ENCODE peak calls at places on chromosomes 12 and 14, in four cellular contexts. P, X, K and O are unnamed samples.

GRCh38 chr14:90547968-90548367 is 151.1 kb downstream of the CALM1 start:
- DNase-seq in P (no peak), X (no peak), K (no peak), O (no peak)

GRCh38 chr12:19212245-19212644 is 82.7 kb downstream of the PLEKHA5 start:
- DNase-seq in P (no peak), X (no peak), K (no peak), O (no peak)

GRCh38 chr12:34342048-34342447 is 319.8 kb downstream of the ALG10 start:
- DNase-seq in P (no peak), X (no peak), K (no peak), O (no peak)

GRCh38 chr14:21257395-21258193 is 11.6 kb downstream of the HNRNPC start:
- DNase-seq in P (no peak), X (no peak), K (no peak), O (no peak)

GRCh38 chr14:64337901-64338615 is 43.9 kb upstream of the ESR2 start:
- DNase-seq in P (peak; percentile 66), X (no peak), K (peak; percentile 47), O (no peak)

GRCh38 chr14:51846631-51847488 is 13.6 kb upstream of the GNG2 start:
- DNase-seq in P (peak; percentile 3), X (no peak), K (no peak), O (no peak)

GRCh38 chr12:92971869-92972524 is 42.9 kb upstream of the EEA1 start:
- DNase-seq in P (no peak), X (no peak), K (no peak), O (no peak)

GRCh38 chr14:65290830-65291229 is 121.7 kb upstream of the FUT8 start:
- DNase-seq in P (no peak), X (peak; percentile 93), K (peak; percentile 68), O (no peak)

GRCh38 chr14:30521899-30522736 is 36.8 kb upstream of the G2E3 start:
- DNase-seq in P (peak; percentile 49), X (peak; percentile 54), K (peak; percentile 57), O (peak; percentile 18)

GRCh38 chr12:15522574-15523187 is 200.4 kb downstream of the PTPRO start:
- DNase-seq in P (peak; percentile 9), X (peak; percentile 36), K (peak; percentile 38), O (no peak)

GRCh38 chr14:22982013-22982476 is 306 bp downstream of the AJUBA start:
- DNase-seq in P (no peak), X (no peak), K (no peak), O (no peak)

GRCh38 chr14:72907886-72908285 is 14.0 kb upstream of the DPF3 start:
- DNase-seq in P (peak; percentile 71), X (no peak), K (no peak), O (no peak)

GRCh38 chr12:10147714-10148403 is 17.9 kb upstream of the CLEC7A start:
- DNase-seq in P (no peak), X (no peak), K (no peak), O (no peak)

GRCh38 chr14:66359500-66359899 is 126.7 kb upstream of the CCDC196 start:
- DNase-seq in P (peak; percentile 24), X (peak; percentile 64), K (peak; percentile 53), O (no peak)

GRCh38 chr14:104752338-104752734 is 611 bp upstream of the SIVA1 start:
- DNase-seq in P (no peak), X (no peak), K (no peak), O (no peak)

DNA sequence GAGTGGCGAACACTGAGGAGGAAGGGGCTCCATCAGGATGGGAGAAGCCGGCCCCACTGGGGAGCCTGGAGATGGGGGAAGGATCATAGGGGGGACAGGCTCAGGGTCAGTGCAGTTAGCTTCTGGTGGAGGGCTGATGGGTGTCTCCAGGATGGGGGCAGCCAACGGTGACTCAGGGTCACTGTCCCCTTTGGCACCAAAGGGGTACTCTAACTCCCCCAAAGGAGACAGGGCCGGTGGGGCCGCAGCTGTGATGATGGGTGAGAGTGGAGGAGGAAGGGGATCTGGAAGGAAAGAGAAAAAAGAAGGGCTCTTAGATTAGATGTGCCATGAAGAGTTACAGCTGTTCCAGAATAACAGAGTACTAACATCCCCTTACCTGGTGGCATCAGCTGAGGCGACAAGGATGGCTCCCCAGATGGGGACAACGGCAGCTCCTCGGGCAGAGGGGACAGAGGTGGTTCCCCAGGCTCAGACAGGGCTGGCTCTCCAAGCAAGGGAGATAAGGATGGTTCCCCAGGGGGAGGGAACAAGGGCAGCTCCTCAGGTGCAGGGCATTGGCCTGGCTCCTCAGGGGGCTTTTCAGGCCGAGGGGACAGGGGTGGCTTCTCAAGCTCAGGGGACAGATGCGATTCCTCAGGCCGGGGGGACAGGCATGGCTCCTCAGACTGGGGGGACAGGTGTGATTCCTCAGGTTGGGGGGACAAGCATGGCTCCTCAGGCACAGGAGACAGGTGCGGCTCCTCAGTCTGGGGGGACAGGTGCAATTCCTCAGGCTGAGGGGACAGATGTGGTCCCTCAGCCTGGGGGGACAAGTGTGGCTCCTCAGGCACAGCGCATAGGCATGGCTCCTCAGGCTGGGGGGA is 9.9 kb downstream of the KMT2D start:
- DNase-seq in P (no peak), X (no peak), K (no peak), O (no peak)
- H3K36me3 ChIP-seq in P (peaks cover 100% of the 10 kb centered on the region), X (peaks cover 61% of the 10 kb centered on the region), K (peaks cover 98% of the 10 kb centered on the region), O (peaks cover 37% of the 10 kb centered on the region)

DNA sequence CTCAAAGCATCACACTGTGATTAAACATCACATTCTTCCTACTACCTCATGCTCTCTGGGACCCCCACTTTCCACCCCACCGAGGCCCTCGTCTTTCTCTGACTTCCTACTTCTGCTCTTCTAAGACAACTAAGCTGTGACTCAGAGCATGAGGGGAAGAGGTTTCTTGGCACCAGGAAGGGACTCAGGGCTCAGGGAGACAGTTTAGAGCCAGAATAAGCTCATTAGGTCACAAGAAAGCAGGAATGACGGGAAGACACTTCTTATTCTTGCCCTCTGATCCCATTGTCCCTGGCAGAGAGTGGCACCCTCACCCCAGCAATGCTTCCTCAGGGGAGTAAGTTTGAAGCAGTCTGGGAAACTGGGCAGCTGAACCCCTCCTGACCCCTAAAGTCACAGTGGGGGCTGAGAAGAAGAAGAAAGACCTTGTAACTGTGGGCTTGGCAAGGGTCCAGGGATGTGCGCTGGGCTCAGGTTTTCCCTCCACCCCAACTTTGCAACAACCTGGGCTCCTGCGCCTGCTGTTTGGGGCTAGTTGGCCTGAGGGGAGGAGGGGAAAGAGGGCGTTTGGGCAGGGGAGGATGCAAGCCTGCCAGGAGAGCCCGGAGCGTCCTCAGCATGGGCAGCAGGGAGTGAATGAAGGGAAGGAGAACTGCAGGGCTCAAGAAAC is 64.6 kb upstream of the ACTN1 start:
- DNase-seq in P (no peak), X (no peak), K (no peak), O (no peak)
- TF ChIP-seq TCF7L2 in P (no peak), X (no peak), K (no peak), O (no peak)

DNA sequence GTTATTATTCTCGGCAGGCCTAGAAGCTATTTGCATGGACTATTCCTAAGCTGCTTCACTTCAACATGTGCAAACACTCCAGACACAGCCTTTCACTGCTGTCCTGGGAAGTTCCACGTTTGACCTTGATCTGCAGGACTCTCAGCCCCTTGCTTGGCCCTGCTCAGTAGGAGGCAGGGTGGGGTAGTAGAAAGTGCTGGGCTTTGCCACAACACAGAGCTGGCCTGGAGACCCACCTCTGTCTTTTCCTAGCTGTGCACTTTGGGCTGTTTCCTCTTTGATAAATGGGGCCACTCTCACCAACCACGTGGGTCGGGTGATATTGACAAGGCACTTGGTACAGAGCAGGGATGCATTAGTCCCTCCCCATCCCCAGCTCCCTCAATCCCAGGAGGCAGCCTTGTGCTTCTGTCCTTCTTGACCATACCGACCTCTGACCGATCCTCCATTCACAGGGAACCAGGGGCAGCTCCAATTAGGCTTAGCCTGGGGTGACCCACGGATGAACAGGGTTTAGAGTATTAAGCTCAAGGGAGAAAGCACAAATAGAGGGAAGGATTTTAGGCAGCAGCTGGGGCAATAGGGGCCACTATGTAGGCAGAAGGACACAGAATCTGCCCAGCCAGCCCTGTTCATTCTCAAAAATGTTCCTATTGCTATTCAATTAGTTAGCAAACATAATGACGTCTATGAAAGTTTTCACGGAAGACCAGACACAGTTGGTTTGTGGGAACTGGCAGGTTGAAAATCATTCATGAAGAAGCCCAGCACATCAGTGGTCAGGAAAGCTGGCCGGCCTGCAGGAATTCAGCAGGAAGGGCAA is 63.3 kb downstream of the SYNE3 start:
- DNase-seq in P (no peak), X (no peak), K (peak; percentile 74), O (no peak)
- H3K36me3 ChIP-seq in P (no peaks in the 10 kb centered on the region), X (no peaks in the 10 kb centered on the region), K (peaks cover 18% of the 10 kb centered on the region), O (no peaks in the 10 kb centered on the region)

DNA sequence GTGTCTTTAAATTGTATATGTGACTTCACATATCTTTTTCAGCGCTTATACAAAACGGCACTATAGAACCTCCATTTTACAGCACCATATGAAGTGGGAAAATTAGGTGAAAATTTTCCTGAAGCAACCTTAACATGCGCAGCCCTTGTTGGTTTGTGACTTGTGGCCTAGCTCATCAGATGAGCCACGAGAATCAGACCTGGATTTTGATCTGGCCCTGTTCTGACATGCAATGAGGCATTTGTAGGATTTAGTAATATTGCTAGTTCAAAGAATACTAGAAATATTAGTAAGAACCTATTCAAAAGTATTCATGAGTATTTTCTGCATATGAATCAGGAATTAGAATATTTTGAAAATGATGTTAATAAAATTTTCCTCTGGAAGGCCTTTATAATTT is 2.9 kb downstream of the CDKN1B start:
- DNase-seq in P (no peak), X (no peak), K (no peak), O (no peak)
- TF ChIP-seq TCF7L2 in P (no peak), X (no peak), K (no peak), O (no peak)